ENCODE peak calls at places on chromosomes 2 and 18, in four cellular contexts. O is MM.1S, Z is left ventricle myocardium inferior, D is neuronal stem cell. E is an unnamed sample. For H3K4me1, the result is how much of the 10 kb centered on the place peaks cover.

GRCh38 chr2:65311596-65311995 is 84.0 kb downstream of the ACTR2 start:
- DNase-seq in O (no peak), D (no peak), Z (no peak), E (no peak)

GRCh38 chr18:10234912-10235439 is 219.5 kb upstream of the APCDD1 start:
- DNase-seq in D (no peak), Z (no peak), O (no peak), E (no peak)

GRCh38 chr2:218851286-218851685 is 8.3 kb upstream of the WNT6 start:
- DNase-seq in Z (no peak), O (no peak), D (no peak), E (no peak)

GRCh38 chr2:173734686-173735308 is 230.4 kb downstream of the SP3 start:
- DNase-seq in Z (no peak), D (no peak), O (no peak), E (no peak)

GRCh38 chr2:191679818-191680600 is 2.1 kb downstream of the NABP1 start:
- DNase-seq in D (no peak), O (peak), Z (no peak), E (no peak)

GRCh38 chr2:173571021-173571821 is 216.5 kb downstream of the CDCA7 start:
- DNase-seq in O (no peak), D (peak), Z (no peak), E (peak)

GRCh38 chr2:40877734-40878288 is 425.9 kb upstream of the SLC8A1 start:
- DNase-seq in Z (no peak), D (no peak), O (no peak), E (no peak)

GRCh38 chr2:56232912-56233311 is 49.1 kb downstream of the CCDC85A start:
- DNase-seq in Z (no peak), D (no peak), O (no peak), E (peak)

GRCh38 chr2:213098612-213099011 is 52.8 kb downstream of the IKZF2 start:
- DNase-seq in D (no peak), O (no peak), Z (no peak), E (no peak)

GRCh38 chr2:146931109-146931508 is 913.7 kb upstream of the ACVR2A start:
- DNase-seq in O (no peak), Z (no peak), D (no peak), E (no peak)

GRCh38 chr18:50287028-50287440 is 458 bp downstream of the CXXC1 start:
- DNase-seq in Z (no peak), O (no peak), D (no peak), E (no peak)

GRCh38 chr2:178101321-178102079 is 10.7 kb upstream of the RBM45 start:
- DNase-seq in Z (no peak), D (no peak), O (no peak), E (no peak)

GRCh38 chr18:24051256-24051947 is 36.8 kb downstream of the TTC39C start:
- DNase-seq in Z (no peak), D (no peak), O (no peak), E (no peak)

GRCh38 chr18:3782901-3783300 is 332.9 kb downstream of the TGIF1 start:
- DNase-seq in Z (no peak), O (no peak), D (no peak), E (no peak)

GRCh38 chr2:23066701-23067100 is 318.3 kb upstream of the KLHL29 start:
- DNase-seq in Z (no peak), O (no peak), D (no peak), E (no peak)

GRCh38 chr2:109470121-109470921 is 143.4 kb downstream of the SEPTIN10 start:
- DNase-seq in Z (peak), O (peak), D (no peak), E (no peak)

GRCh38 chr18:12374398-12374797 is 2.6 kb downstream of the AFG3L2 start:
- DNase-seq in O (no peak), Z (no peak), D (no peak), E (no peak)

GRCh38 chr2:134712334-134712733 is 6.5 kb downstream of the TMEM163 start:
- DNase-seq in Z (no peak), D (no peak), O (no peak), E (no peak)

GRCh38 chr2:64608867-64609228 is 44.9 kb downstream of the SERTAD2 start:
- DNase-seq in Z (peak), O (no peak), D (no peak), E (no peak)

GRCh38 chr2:128311216-128311754 is 7.4 kb downstream of the HS6ST1 start:
- DNase-seq in D (no peak), O (no peak), Z (no peak), E (no peak)

GRCh38 chr18:58338961-58339722 is 289.7 kb downstream of the ALPK2 start:
- DNase-seq in D (peak), Z (no peak), O (no peak), E (peak)

GRCh38 chr18:46462523-46462922 is 194.5 kb downstream of the LOXHD1 start:
- DNase-seq in D (no peak), O (no peak), Z (no peak), E (no peak)

GRCh38 chr2:128593518-128594272 is 275.0 kb upstream of the HS6ST1 start:
- DNase-seq in D (peak), Z (no peak), O (no peak), E (no peak)

GRCh38 chr2:33670392-33670937 is 71.4 kb upstream of the FAM98A start:
- DNase-seq in D (no peak), Z (no peak), O (no peak), E (no peak)

GRCh38 chr2:46347649-46348280 is 50.6 kb downstream of the EPAS1 start:
- DNase-seq in O (peak), D (no peak), Z (no peak), E (no peak)

GRCh38 chr18:6884944-6885343 is 155.4 kb downstream of the ARHGAP28 start:
- DNase-seq in D (no peak), O (no peak), Z (no peak), E (no peak)

GRCh38 chr18:35344736-35345459 is 678 bp upstream of the ZNF24 start:
- DNase-seq in Z (no peak), O (no peak), D (no peak), E (no peak)

GRCh38 chr2:128323501-128323931 is 4.8 kb upstream of the HS6ST1 start:
- DNase-seq in D (no peak), O (no peak), Z (no peak), E (no peak)

GRCh38 chr2:39243469-39244123 is at the start of gene CDKL4:
- DNase-seq in Z (peak), O (no peak), D (no peak), E (no peak)

GRCh38 chr2:54572636-54573531 is 116.8 kb downstream of the SPTBN1 start:
- DNase-seq in D (no peak), O (no peak), Z (no peak), E (no peak)

GRCh38 chr2:195477248-195477995 is 179.6 kb upstream of the SLC39A10 start:
- DNase-seq in Z (no peak), D (no peak), O (peak), E (no peak)

GRCh38 chr2:11203480-11203879 is 48.2 kb downstream of the SLC66A3 start:
- DNase-seq in Z (no peak), O (no peak), D (no peak), E (no peak)

GRCh38 chr18:79615586-79615985 is 64.0 kb upstream of the CTDP1 start:
- DNase-seq in Z (no peak), O (no peak), D (no peak), E (no peak)

GRCh38 chr2:237194906-237195305 is 109.2 kb downstream of the COPS8 start:
- DNase-seq in D (no peak), Z (no peak), O (no peak), E (no peak)

GRCh38 chr2:127128508-127128907 is 21.6 kb upstream of the BIN1 start:
- DNase-seq in O (peak), D (no peak), Z (no peak), E (no peak)

GRCh38 chr2:231671617-231672350 is 36.5 kb upstream of the PTMA start:
- DNase-seq in O (peak), Z (no peak), D (no peak), E (no peak)

GRCh38 chr2:217434183-217434620 is 568.6 kb downstream of the TNS1 start:
- DNase-seq in O (no peak), D (peak), Z (peak), E (peak)
- H3K4me3 ChIP-seq in O (no peak), D (no peak), Z (peak), E (no peak)

DNA sequence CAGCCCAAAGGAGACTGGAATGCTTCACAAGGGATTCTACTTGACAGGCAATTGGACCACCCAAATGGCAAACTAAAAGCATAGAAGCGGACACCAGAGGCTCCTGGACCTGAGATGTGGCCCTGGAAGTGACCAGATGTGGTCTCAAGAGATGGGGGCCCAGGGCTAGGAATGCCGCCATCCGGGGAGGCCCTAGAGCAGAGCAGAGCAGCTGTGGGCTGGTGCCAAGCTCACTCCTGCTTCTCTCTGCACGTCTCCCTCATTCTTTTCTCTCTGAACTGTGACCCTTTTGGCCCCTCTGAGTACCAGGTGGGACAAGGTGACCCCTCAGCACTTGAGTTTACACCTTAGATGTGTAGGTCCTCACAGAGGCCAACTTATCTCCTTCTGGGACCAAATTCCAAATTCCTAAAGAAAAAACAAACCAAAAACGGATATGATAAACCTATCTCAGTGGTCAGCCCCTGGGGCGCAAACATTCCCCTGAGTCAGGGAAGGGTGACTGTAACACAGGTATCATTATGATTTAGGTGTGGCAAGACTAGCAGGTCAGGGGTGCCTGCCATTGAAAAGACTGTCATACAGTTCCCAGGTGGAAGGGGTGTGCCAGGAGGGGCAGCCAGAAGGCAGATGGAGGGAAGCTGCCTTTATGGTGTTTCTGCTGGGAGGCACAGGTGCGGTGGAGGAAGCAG is 6.5 kb upstream of the IL1R2 start:
- DNase-seq in Z (no peak), O (no peak), D (no peak), E (no peak)
- H3K4me1 ChIP-seq in Z (under half), O (under half), D (under half), E (under half)

GRCh38 chr2:232869138-232870001 is 694 bp upstream of the SNORC start:
- DNase-seq in Z (no peak), D (no peak), O (no peak), E (no peak)
- H3K4me3 ChIP-seq in Z (no peak), D (no peak), O (no peak), E (no peak)

GRCh38 chr2:180461761-180462160 is 454.7 kb upstream of the CWC22 start:
- DNase-seq in O (no peak), Z (no peak), D (no peak), E (no peak)

GRCh38 chr2:180463608-180464007 is 456.5 kb upstream of the CWC22 start:
- DNase-seq in Z (no peak), O (no peak), D (no peak), E (no peak)
- H3K4me1 ChIP-seq in Z (under half), O (under half), D (under half), E (under half)

GRCh38 chr18:66603941-66604627 is at the start of gene CDH19:
- DNase-seq in Z (no peak), O (no peak), D (no peak), E (no peak)
- H3K4me3 ChIP-seq in Z (peak), O (no peak), D (no peak), E (no peak)

GRCh38 chr2:37590119-37590571 is 81.3 kb downstream of the CDC42EP3 start:
- DNase-seq in Z (no peak), D (no peak), O (no peak), E (no peak)
- H3K4me1 ChIP-seq in Z (half or more), D (under half), O (under half), E (under half)

DNA sequence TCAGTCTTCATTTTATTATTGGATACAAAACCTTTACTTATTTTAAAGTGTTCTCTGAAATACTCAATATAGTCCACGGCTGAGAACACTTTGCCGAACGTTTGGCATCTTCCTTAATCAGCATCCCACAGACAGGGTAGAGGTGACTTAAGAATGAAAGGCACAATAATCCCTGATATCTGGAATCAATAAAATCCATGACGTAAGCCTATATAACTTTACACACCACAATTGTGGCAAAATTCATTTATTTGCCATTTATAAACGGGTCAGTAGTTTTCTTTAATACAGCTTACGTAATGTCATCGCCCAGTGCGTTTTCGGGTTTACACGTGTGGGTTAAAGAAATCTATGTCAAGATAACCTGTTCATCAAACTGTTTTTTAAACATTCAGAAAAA is 1.3 kb downstream of the MGAT4A start:
- DNase-seq in Z (no peak), D (no peak), O (no peak), E (no peak)
- H3K4me3 ChIP-seq in Z (peak), D (no peak), O (no peak), E (peak)